ENCODE peak calls at places on chromosomes 4 and X, in eight cellular contexts. H is endodermal cell; O is SJSA1; I is GM23248; A is Jurkat, Clone E6-1; D is CD8-positive, alpha-beta T cell; C is thyroid gland; G is body of pancreas. Z is an unnamed sample.

GRCh38 chr4:134935320-134935719 is 733.7 kb upstream of the PABPC4L start:
- DNase-seq in H (peak; percentile 78), O (no peak), I (peak; percentile 15), A (peak; percentile 1), D (no peak), C (no peak), G (no peak), Z (no peak)

GRCh38 chr4:75545526-75545925 is 10.3 kb upstream of the ODAPH start:
- DNase-seq in H (no peak), O (no peak), I (peak; percentile 74), A (no peak), D (no peak), C (no peak), G (no peak), Z (no peak)

GRCh38 chrX:8306296-8306975 is 135.4 kb upstream of the VCX2 start:
- DNase-seq in H (no peak), O (no peak), I (no peak), A (no peak), D (no peak), C (no peak), G (no peak), Z (no peak)

GRCh38 chr4:9765091-9765490 is 16.3 kb upstream of the DRD5 start:
- DNase-seq in H (peak; percentile 85), O (no peak), I (peak; percentile 40), A (peak; percentile 50), D (no peak), C (peak; percentile 34), G (no peak), Z (no peak)

GRCh38 chr4:188781655-188782054 is 642.4 kb downstream of the TRIML1 start:
- DNase-seq in H (peak; percentile 73), O (no peak), I (peak; percentile 4), A (no peak), D (no peak), C (peak; percentile 8), G (no peak), Z (no peak)

GRCh38 chr4:137674066-137674465 is 141.8 kb upstream of the PCDH18 start:
- DNase-seq in H (no peak), O (no peak), I (peak; percentile 80), A (no peak), D (no peak), C (no peak), G (no peak), Z (no peak)

GRCh38 chr4:140158234-140159030 is 4.4 kb upstream of the MAML3 start:
- DNase-seq in H (no peak), O (no peak), I (no peak), A (no peak), D (no peak), C (peak; percentile 50), G (peak; percentile 63), Z (no peak)

GRCh38 chrX:9072281-9072680 is 38.4 kb upstream of the FAM9B start:
- DNase-seq in H (no peak), O (no peak), I (peak; percentile 67), A (no peak), D (no peak), C (no peak), G (no peak), Z (no peak)

GRCh38 chr4:137707626-137708025 is 175.3 kb upstream of the PCDH18 start:
- DNase-seq in H (no peak), O (peak; percentile 40), I (peak; percentile 65), A (no peak), D (no peak), C (no peak), G (no peak), Z (no peak)

GRCh38 chr4:138310991-138311390 is 68.8 kb upstream of the SLC7A11 start:
- DNase-seq in H (no peak), O (peak; percentile 50), I (peak; percentile 88), A (no peak), D (no peak), C (no peak), G (no peak), Z (no peak)

GRCh38 chr4:89069481-89069880 is 12.5 kb upstream of the FAM13A start:
- DNase-seq in H (no peak), O (no peak), I (no peak), A (no peak), D (no peak), C (no peak), G (no peak), Z (no peak)

GRCh38 chrX:2283111-2283847 is 217.5 kb downstream of the DHRSX start:
- DNase-seq in H (no peak), O (no peak), I (no peak), A (no peak), D (no peak), C (no peak), G (no peak), Z (no peak)

GRCh38 chr4:16794816-16795445 is 103.5 kb downstream of the LDB2 start:
- DNase-seq in H (peak; percentile 92), O (peak; percentile 80), I (peak; percentile 70), A (peak; percentile 22), D (peak; percentile 2), C (peak; percentile 56), G (peak; percentile 46), Z (no peak)

GRCh38 chr4:185381794-185382193 is 13.9 kb downstream of the LRP2BP start:
- DNase-seq in H (no peak), O (no peak), I (peak; percentile 51), A (no peak), D (no peak), C (no peak), G (no peak), Z (no peak)

GRCh38 chr4:53586121-53586816 is 5.0 kb downstream of the LNX1 start:
- DNase-seq in H (no peak), O (peak; percentile 68), I (peak; percentile 97), A (no peak), D (no peak), C (no peak), G (no peak), Z (no peak)

GRCh38 chrX:10992110-10992509 is 119.0 kb upstream of the HCCS start:
- DNase-seq in H (no peak), O (no peak), I (no peak), A (no peak), D (no peak), C (no peak), G (no peak), Z (no peak)

GRCh38 chr4:26294904-26295303 is 25.9 kb upstream of the RBPJ start:
- DNase-seq in H (no peak), O (no peak), I (no peak), A (no peak), D (no peak), C (no peak), G (no peak), Z (no peak)

GRCh38 chr4:184282895-184283654 is 65.4 kb upstream of the ENPP6 start:
- DNase-seq in H (no peak), O (no peak), I (no peak), A (no peak), D (no peak), C (peak; percentile 26), G (no peak), Z (no peak)

GRCh38 chrX:127129510-127129909 is 310.0 kb downstream of the PRR32 start:
- DNase-seq in H (no peak), O (no peak), I (no peak), A (no peak), D (no peak), C (no peak), G (no peak), Z (no peak)

DNA sequence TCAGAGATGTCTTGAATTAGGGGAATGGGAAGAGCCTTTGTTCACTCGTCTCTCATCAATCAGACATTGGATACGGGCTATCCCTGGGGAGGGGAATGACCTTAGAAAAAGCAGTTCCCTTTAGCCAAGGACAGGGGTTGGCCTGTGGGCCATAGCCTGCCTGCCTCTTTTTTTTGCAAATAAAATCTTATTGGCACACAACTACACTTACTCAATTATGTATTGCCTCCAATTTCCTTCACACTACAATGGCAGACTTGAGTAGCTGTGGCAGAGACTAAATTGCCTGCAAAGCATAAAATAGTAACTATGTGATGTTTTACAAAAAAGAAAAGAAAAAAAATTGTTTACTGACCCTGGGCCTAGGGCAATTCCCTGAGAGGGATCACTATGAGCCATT is 23.4 kb downstream of the PPP1R2C start:
- DNase-seq in H (no peak), O (no peak), I (no peak), A (no peak), D (no peak), C (no peak), G (no peak), Z (no peak)
- H3K4me3 ChIP-seq in H (no peak overlapping the region), O (no peak overlapping the region), I (no peak overlapping the region), A (no peak overlapping the region), D (no peak overlapping the region), C (no peak overlapping the region), G (no peak overlapping the region), Z (no peak overlapping the region)

GRCh38 chrX:48695925-48696300 is 621 bp upstream of the SUV39H1 start:
- DNase-seq in H (no peak), O (no peak), I (no peak), A (no peak), D (no peak), C (no peak), G (no peak), Z (no peak)

GRCh38 chrX:48694776-48695523 is 1.6 kb upstream of the SUV39H1 start:
- DNase-seq in H (no peak), O (no peak), I (no peak), A (no peak), D (no peak), C (no peak), G (no peak), Z (no peak)

GRCh38 chrX:48697182-48697727 is 721 bp downstream of the SUV39H1 start:
- DNase-seq in H (peak; percentile 60), O (no peak), I (no peak), A (no peak), D (no peak), C (no peak), G (no peak), Z (no peak)

GRCh38 chrX:48696301-48697181 is at the start of gene SUV39H1:
- DNase-seq in H (peak; percentile 92), O (peak; percentile 86), I (peak; percentile 95), A (peak; percentile 78), D (peak; percentile 76), C (peak; percentile 89), G (peak; percentile 90), Z (peak; percentile 86)

GRCh38 chrX:48695524-48695875 is 1.0 kb upstream of the SUV39H1 start:
- DNase-seq in H (no peak), O (no peak), I (peak; percentile 45), A (no peak), D (no peak), C (peak; percentile 1), G (no peak), Z (no peak)
- H3K4me3 ChIP-seq in H (peak overlapping the region; percentile 86), O (peak overlapping the region; percentile 77), I (peak overlapping the region; percentile 75), A (peak overlapping the region; percentile 75), D (peak overlapping the region; percentile 72), C (no peak overlapping the region), G (no peak overlapping the region), Z (peak overlapping the region; percentile 62)

GRCh38 chr4:106548446-106549044 is 180.0 kb upstream of the GIMD1 start:
- DNase-seq in H (no peak), O (no peak), I (no peak), A (no peak), D (no peak), C (no peak), G (no peak), Z (no peak)
- H3K4me3 ChIP-seq in H (no peak overlapping the region), O (no peak overlapping the region), I (no peak overlapping the region), A (no peak overlapping the region), D (no peak overlapping the region), C (no peak overlapping the region), G (no peak overlapping the region), Z (no peak overlapping the region)

GRCh38 chr4:143188325-143189088 is 3.8 kb downstream of the USP38 start:
- DNase-seq in H (no peak), O (no peak), I (peak; percentile 6), A (no peak), D (no peak), C (no peak), G (no peak), Z (no peak)
- H3K4me3 ChIP-seq in H (peak overlapping the region; percentile 95), O (no peak overlapping the region), I (peak overlapping the region; percentile 87), A (peak overlapping the region; percentile 19), D (peak overlapping the region; percentile 23), C (no peak overlapping the region), G (no peak overlapping the region), Z (peak overlapping the region; percentile 78)